ENCODE peak calls at places on chromosomes 7 and 10, in eight cellular contexts. O is epithelial cell of esophagus, R is colonic mucosa, T is non-pigmented ciliary epithelial cell, F is HS-5, Z is EH, B is foreskin fibroblast, G is GM06990. X is an unnamed sample.

GRCh38 chr10:117499248-117500105 is 43.1 kb upstream of the EMX2 start:
- DNase-seq in O (no peak), R (no peak), T (no peak), F (no peak), Z (peak; percentile 26), B (no peak), G (no peak), X (no peak)

GRCh38 chr10:17454181-17454800 is at the start of gene ST8SIA6:
- DNase-seq in O (peak; percentile 62), R (peak; percentile 51), T (no peak), F (no peak), Z (peak; percentile 64), B (peak; percentile 83), G (peak; percentile 31), X (peak; percentile 54)

GRCh38 chr7:1091019-1091643 is 3.2 kb downstream of the GPER1 start:
- DNase-seq in O (no peak), R (no peak), T (no peak), F (no peak), Z (peak; percentile 40), B (peak; percentile 38), G (no peak), X (no peak)

GRCh38 chr10:30827531-30828120 is 198.1 kb upstream of the LYZL2 start:
- DNase-seq in O (peak; percentile 17), R (no peak), T (no peak), F (no peak), Z (peak; percentile 60), B (peak; percentile 90), G (no peak), X (no peak)

GRCh38 chr7:92976931-92977330 is 140.6 kb upstream of the CDK6 start:
- DNase-seq in O (no peak), R (no peak), T (no peak), F (no peak), Z (no peak), B (no peak), G (no peak), X (no peak)

GRCh38 chr7:5595545-5596045 is 172.0 kb upstream of the TNRC18 start:
- DNase-seq in O (peak; percentile 82), R (no peak), T (no peak), F (peak; percentile 78), Z (peak; percentile 82), B (peak; percentile 88), G (no peak), X (no peak)

GRCh38 chr10:88499569-88500470 is 83.3 kb downstream of the RNLS start:
- DNase-seq in O (peak; percentile 73), R (no peak), T (peak; percentile 63), F (peak; percentile 13), Z (peak; percentile 60), B (peak; percentile 73), G (no peak), X (no peak)

GRCh38 chr10:77328272-77328816 is 309.3 kb downstream of the KCNMA1 start:
- DNase-seq in O (peak; percentile 66), R (peak; percentile 18), T (no peak), F (no peak), Z (peak; percentile 52), B (peak; percentile 56), G (no peak), X (no peak)

GRCh38 chr10:113019692-113020424 is 69.8 kb downstream of the TCF7L2 start:
- DNase-seq in O (no peak), R (no peak), T (no peak), F (no peak), Z (no peak), B (no peak), G (no peak), X (no peak)

GRCh38 chr7:151080091-151080521 is 503 bp downstream of the FASTK start:
- DNase-seq in O (peak; percentile 62), R (peak; percentile 46), T (no peak), F (no peak), Z (peak; percentile 38), B (peak; percentile 77), G (no peak), X (no peak)

GRCh38 chr7:83072576-83073517 is 89.8 kb downstream of the PCLO start:
- DNase-seq in O (peak; percentile 49), R (no peak), T (no peak), F (no peak), Z (no peak), B (peak; percentile 22), G (no peak), X (no peak)

GRCh38 chr10:1183033-1183396 is 126.8 kb downstream of the WDR37 start:
- DNase-seq in O (no peak), R (no peak), T (no peak), F (no peak), Z (no peak), B (no peak), G (no peak), X (no peak)